ENCODE peak calls at places on chromosomes 7 and 10, in eight cellular contexts. B is upper lobe of right lung, W is tibial nerve, L is neural progenitor cell, F is heart left ventricle, C is prostate gland, D is fibroblast of lung, E is endodermal cell. M is an unnamed sample. For H3K36me3, the result is how much of the 10 kb centered on the place peaks cover.

GRCh38 chr10:7054915-7055314 is 355.9 kb downstream of the SFMBT2 start:
- DNase-seq in B (no peak), W (no peak), L (peak), F (no peak), C (no peak), D (peak), E (peak), M (no peak)

GRCh38 chr7:81233208-81233940 is 314.5 kb upstream of the SEMA3C start:
- DNase-seq in B (no peak), W (no peak), L (no peak), F (peak), C (no peak), D (no peak), E (no peak), M (no peak)

GRCh38 chr10:100579261-100579660 is 43.5 kb downstream of the HIF1AN start:
- DNase-seq in B (no peak), W (no peak), L (no peak), F (no peak), C (no peak), D (no peak), E (no peak), M (no peak)

GRCh38 chr10:132265878-132266496 is 41.8 kb downstream of the STK32C start:
- DNase-seq in B (no peak), W (no peak), L (no peak), F (no peak), C (no peak), D (peak), E (no peak), M (no peak)

GRCh38 chr7:94888542-94888941 is 18.9 kb upstream of the PPP1R9A start:
- DNase-seq in B (no peak), W (peak), L (no peak), F (no peak), C (peak), D (peak), E (no peak), M (peak)

GRCh38 chr7:43039346-43039745 is 73.1 kb upstream of the HECW1 start:
- DNase-seq in B (no peak), W (no peak), L (no peak), F (no peak), C (no peak), D (no peak), E (peak), M (no peak)

GRCh38 chr10:124285587-124286527 is 132.9 kb downstream of the OAT start:
- DNase-seq in B (peak), W (no peak), L (no peak), F (no peak), C (no peak), D (peak), E (peak), M (peak)

GRCh38 chr10:71712572-71713134 is 6.9 kb downstream of the C10orf105 start:
- DNase-seq in B (no peak), W (no peak), L (no peak), F (no peak), C (no peak), D (no peak), E (no peak), M (no peak)

GRCh38 chr7:137989127-137989526 is 12.8 kb downstream of the CREB3L2 start:
- DNase-seq in B (no peak), W (no peak), L (no peak), F (peak), C (no peak), D (no peak), E (no peak), M (no peak)

DNA sequence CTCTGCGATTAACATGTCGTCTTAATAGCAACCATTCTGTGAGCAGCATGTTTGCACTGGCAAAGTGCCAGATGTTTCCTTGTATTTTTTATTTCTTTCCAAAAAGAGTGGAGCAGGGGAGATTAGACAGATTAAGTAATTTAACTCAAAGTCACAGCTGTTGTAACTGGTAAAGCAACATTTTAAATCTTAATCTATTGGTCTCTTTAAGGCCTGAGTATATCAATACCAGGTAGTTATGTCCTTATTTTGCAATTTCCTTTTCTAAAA is 56.9 kb upstream of the ARL4A start:
- DNase-seq in B (no peak), W (no peak), L (no peak), F (no peak), C (no peak), D (peak), E (no peak), M (no peak)
- H3K4me3 ChIP-seq in B (no peak), W (no peak), L (no peak), F (no peak), C (no peak), D (no peak), E (no peak), M (no peak)

GRCh38 chr10:44853148-44853734 is 57.9 kb upstream of the TMEM72 start:
- DNase-seq in B (no peak), W (no peak), L (no peak), F (no peak), C (no peak), D (peak), E (no peak), M (peak)
- TF ChIP-seq CTCF in B (no peak), W (no peak), L (peak), F (peak), C (peak), D (peak), E (peak), M (peak)

DNA sequence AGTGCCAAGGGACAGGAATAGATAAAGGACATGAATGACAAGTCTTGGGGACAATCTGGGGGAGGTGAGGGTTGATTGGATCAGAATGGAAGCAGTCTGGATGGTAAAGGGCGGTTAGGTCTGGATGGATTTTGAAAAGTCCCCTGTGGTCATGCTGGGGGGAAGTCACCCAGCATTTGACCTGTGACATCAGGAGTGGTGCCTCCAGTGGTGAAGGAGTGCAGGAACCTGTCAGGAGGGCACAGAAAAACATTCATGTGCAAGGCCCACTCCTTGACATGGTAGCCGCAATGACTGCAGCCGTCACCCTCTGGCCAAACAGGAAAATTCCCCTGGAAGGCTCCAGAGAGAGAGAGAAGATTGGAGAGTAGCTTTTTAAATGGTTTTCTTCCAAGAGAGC is 304.8 kb downstream of the GFRA1 start:
- DNase-seq in B (no peak), W (no peak), L (no peak), F (no peak), C (no peak), D (no peak), E (no peak), M (no peak)
- H3K36me3 ChIP-seq in B (under half), W (under half), L (under half), F (under half), C (under half), D (under half), E (under half), M (under half)

GRCh38 chr10:45001382-45002148 is 842 bp downstream of the ZNF22 start:
- DNase-seq in B (peak), W (no peak), L (peak), F (peak), C (peak), D (peak), E (peak), M (peak)

GRCh38 chr10:45000764-45001381 is at the start of gene ZNF22:
- DNase-seq in B (peak), W (peak), L (peak), F (peak), C (no peak), D (peak), E (peak), M (no peak)

GRCh38 chr10:44997105-44997748 is 3.5 kb upstream of the ZNF22 start:
- DNase-seq in B (no peak), W (peak), L (no peak), F (no peak), C (no peak), D (no peak), E (no peak), M (no peak)

GRCh38 chr10:44998146-44998631 is 2.5 kb upstream of the ZNF22 start:
- DNase-seq in B (no peak), W (peak), L (no peak), F (no peak), C (no peak), D (peak), E (no peak), M (no peak)

GRCh38 chr10:45000138-45000763 is 472 bp upstream of the ZNF22 start:
- DNase-seq in B (no peak), W (peak), L (no peak), F (peak), C (no peak), D (peak), E (peak), M (no peak)
- H3K4me3 ChIP-seq in B (peak), W (peak), L (peak), F (peak), C (peak), D (peak), E (peak), M (peak)

GRCh38 chr7:30862987-30863693 is 48.5 kb upstream of the AQP1 start:
- DNase-seq in B (no peak), W (no peak), L (no peak), F (no peak), C (no peak), D (peak), E (no peak), M (no peak)
- TF ChIP-seq CTCF in B (no peak), W (no peak), L (no peak), F (no peak), C (no peak), D (no peak), E (no peak), M (no peak)

DNA sequence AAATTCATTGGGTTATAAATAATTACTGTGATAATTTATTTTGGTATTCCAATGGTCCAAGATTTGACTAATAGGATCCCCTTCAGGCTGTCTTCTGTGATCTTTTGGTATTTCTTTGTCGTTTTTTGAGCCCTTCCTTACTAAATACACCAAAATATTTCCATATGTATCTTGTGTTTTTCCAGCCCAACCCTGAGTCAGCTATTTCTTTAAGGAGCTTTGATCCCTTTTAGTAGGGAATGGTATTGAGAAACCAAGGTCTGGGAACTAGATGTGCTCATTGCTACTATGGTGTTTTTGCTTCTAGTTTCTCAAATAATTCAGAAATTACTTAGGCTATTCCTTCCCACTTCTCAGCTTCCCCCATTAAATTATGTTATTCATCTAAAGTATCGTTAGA is 15.3 kb downstream of the NHLRC2 start:
- DNase-seq in B (no peak), W (no peak), L (no peak), F (no peak), C (no peak), D (no peak), E (no peak), M (no peak)
- H3K36me3 ChIP-seq in B (under half), W (under half), L (under half), F (under half), C (under half), D (under half), E (under half), M (under half)

M was measured in bronchial epithelial cell.